ENCODE peak calls at places on chromosomes 5 and 9, in four cellular contexts. V, Q, A and L are unnamed samples. For H3K27me3 and H3K36me3, the result is how much of the 10 kb centered on the place peaks cover.

GRCh38 chr5:67283275-67283987 is 86.8 kb upstream of the CD180 start:
- DNase-seq in V (no peak), Q (no peak), A (no peak), L (no peak)

GRCh38 chr9:18071651-18072060 is 402.3 kb upstream of the ADAMTSL1 start:
- DNase-seq in V (no peak), Q (no peak), A (no peak), L (no peak)

GRCh38 chr9:92098638-92099037 is 16.6 kb downstream of the SPTLC1 start:
- DNase-seq in V (no peak), Q (no peak), A (no peak), L (no peak)

GRCh38 chr9:21796768-21797167 is 5.7 kb upstream of the MTAP start:
- DNase-seq in V (no peak), Q (no peak), A (no peak), L (no peak)

GRCh38 chr9:70065572-70065971 is 21.9 kb downstream of the MAMDC2 start:
- DNase-seq in V (no peak), Q (no peak), A (no peak), L (no peak)

GRCh38 chr5:132747064-132747692 is at the start of gene CCNI2:
- DNase-seq in V (no peak), Q (no peak), A (peak), L (no peak)

GRCh38 chr5:13354611-13355010 is 589.9 kb downstream of the DNAH5 start:
- DNase-seq in V (no peak), Q (no peak), A (no peak), L (no peak)

GRCh38 chr9:35791321-35791921 is at the start of gene NPR2:
- DNase-seq in V (peak), Q (no peak), A (no peak), L (peak)

GRCh38 chr5:149166128-149166527 is 24.8 kb downstream of the ABLIM3 start:
- DNase-seq in V (no peak), Q (no peak), A (no peak), L (no peak)
- H3K27ac ChIP-seq in V (no peak), Q (no peak), A (no peak), L (no peak)

GRCh38 chr9:130222833-130223232 is 42.7 kb upstream of the HMCN2 start:
- DNase-seq in V (no peak), Q (no peak), A (no peak), L (no peak)
- H3K27me3 ChIP-seq in V (under half), Q (under half), A (under half), L (under half)

DNA sequence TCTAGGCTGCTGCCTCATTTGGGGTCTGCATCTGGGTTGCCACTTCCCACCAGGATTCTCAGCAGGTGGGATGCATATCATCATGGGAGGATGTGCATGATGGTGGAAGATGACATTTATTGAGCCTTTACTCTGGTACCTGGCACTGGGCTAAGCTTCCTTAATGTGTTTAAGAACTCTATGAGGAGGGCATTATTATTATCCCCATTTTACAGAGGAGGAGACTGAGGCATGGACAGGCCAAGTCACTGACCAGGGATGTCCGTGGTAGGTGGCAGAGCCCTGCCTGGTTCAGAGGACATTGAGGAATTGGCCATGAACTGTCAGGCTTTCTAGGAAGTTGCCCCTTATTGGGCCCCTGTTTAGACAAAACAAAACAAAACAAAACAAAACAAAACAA is 31.1 kb upstream of the TIFAB start:
- DNase-seq in V (peak), Q (no peak), A (no peak), L (no peak)
- H3K36me3 ChIP-seq in V (under half), Q (under half), A (under half), L (under half)

GRCh38 chr9:129151469-129151868 is 26.6 kb downstream of the IER5L start:
- DNase-seq in V (no peak), Q (no peak), A (no peak), L (no peak)

GRCh38 chr9:129150672-129151211 is 27.3 kb downstream of the IER5L start:
- DNase-seq in V (no peak), Q (no peak), A (no peak), L (no peak)

GRCh38 chr9:129150122-129150521 is 27.9 kb downstream of the IER5L start:
- DNase-seq in V (no peak), Q (no peak), A (no peak), L (no peak)

GRCh38 chr9:129148463-129149204 is 29.4 kb downstream of the IER5L start:
- DNase-seq in V (no peak), Q (no peak), A (no peak), L (no peak)

DNA sequence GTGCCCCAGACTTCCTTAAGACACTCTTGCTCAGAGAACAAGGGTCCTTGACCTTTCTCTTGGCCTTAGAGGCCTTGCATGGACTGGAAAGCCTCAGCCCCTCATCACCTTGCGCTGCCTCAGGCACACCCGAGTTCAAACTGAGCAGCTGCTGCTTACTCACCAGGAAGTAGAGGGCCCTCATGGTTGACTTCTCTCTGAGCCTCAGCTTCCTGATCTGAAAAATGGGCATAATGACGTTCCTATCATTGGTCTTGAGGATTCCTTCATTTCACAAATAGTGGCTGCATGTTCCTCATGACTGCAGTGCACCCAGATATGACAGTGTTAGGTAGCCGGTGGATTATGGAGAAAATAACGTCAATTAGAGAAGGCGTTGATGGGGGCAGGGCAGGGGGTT is 28.6 kb downstream of the IER5L start:
- DNase-seq in V (no peak), Q (no peak), A (no peak), L (no peak)
- H3K27ac ChIP-seq in V (no peak), Q (no peak), A (no peak), L (peak)